ENCODE peak calls at places on chromosomes 4 and X, in five cellular contexts. E is breast epithelium, K is upper lobe of left lung, D is tibial nerve, J is body of pancreas. R is an unnamed sample.
A peak's percentile ranks its signal among the peaks of the same experiment; 100 is the strongest.

GRCh38 chr4:166816901-166817300 is 417.4 kb downstream of the SPOCK3 start:
- DNase-seq in E (no peak), K (no peak), D (no peak), J (peak; percentile 49), R (peak; percentile 7)

GRCh38 chrX:74015379-74016019 is 288.5 kb upstream of the ZCCHC13 start:
- DNase-seq in E (no peak), K (no peak), D (peak; percentile 18), J (peak; percentile 65), R (peak; percentile 64)

GRCh38 chr4:156638332-156638731 is 333.3 kb downstream of the PDGFC start:
- DNase-seq in E (no peak), K (no peak), D (no peak), J (no peak), R (no peak)

GRCh38 chrX:148874621-148875020 is 374.2 kb downstream of the AFF2 start:
- DNase-seq in E (no peak), K (no peak), D (no peak), J (no peak), R (no peak)

GRCh38 chr4:78706302-78706701 is 69.8 kb upstream of the BMP2K start:
- DNase-seq in E (no peak), K (no peak), D (no peak), J (no peak), R (no peak)

GRCh38 chr4:161197912-161198311 is 965.9 kb downstream of the FSTL5 start:
- DNase-seq in E (no peak), K (no peak), D (no peak), J (no peak), R (no peak)

GRCh38 chr4:75555294-75556164 is at the start of gene ODAPH:
- DNase-seq in E (no peak), K (no peak), D (no peak), J (no peak), R (no peak)

GRCh38 chr4:56611501-56611900 is 69.6 kb downstream of the HOPX start:
- DNase-seq in E (no peak), K (no peak), D (no peak), J (no peak), R (no peak)

GRCh38 chr4:54165438-54165837 is 63.7 kb upstream of the PDGFRA start:
- DNase-seq in E (no peak), K (no peak), D (no peak), J (peak; percentile 12), R (no peak)

GRCh38 chrX:45801554-45801953 is 600.9 kb upstream of the DIPK2B start:
- DNase-seq in E (no peak), K (no peak), D (no peak), J (no peak), R (no peak)

GRCh38 chrX:68878977-68879376 is 50.2 kb downstream of the EFNB1 start:
- DNase-seq in E (no peak), K (no peak), D (no peak), J (no peak), R (no peak)

GRCh38 chr4:7539186-7539585 is 104.5 kb upstream of the PSAPL1 start:
- DNase-seq in E (no peak), K (no peak), D (no peak), J (no peak), R (no peak)

GRCh38 chrX:103817502-103817901 is 14.6 kb downstream of the RAB9B start:
- DNase-seq in E (no peak), K (no peak), D (no peak), J (peak; percentile 12), R (peak; percentile 20)

GRCh38 chr4:72568959-72569718 is at the start of gene ADAMTS3:
- DNase-seq in E (peak; percentile 53), K (peak; percentile 89), D (no peak), J (peak; percentile 52), R (peak; percentile 77)

GRCh38 chr4:30962949-30963348 is 242.8 kb downstream of the PCDH7 start:
- DNase-seq in E (no peak), K (no peak), D (no peak), J (no peak), R (no peak)

GRCh38 chr4:34261799-34262314 is 1982.5 kb downstream of the ARAP2 start:
- DNase-seq in E (no peak), K (no peak), D (no peak), J (no peak), R (no peak)

GRCh38 chrX:1165535-1166196 is 46.8 kb downstream of the CRLF2 start:
- DNase-seq in E (peak; percentile 51), K (no peak), D (no peak), J (no peak), R (peak; percentile 10)

GRCh38 chrX:150456466-150456865 is 93.3 kb downstream of the MAMLD1 start:
- DNase-seq in E (no peak), K (no peak), D (no peak), J (no peak), R (no peak)

GRCh38 chrX:112867570-112867969 is 26.9 kb upstream of the AMOT start:
- DNase-seq in E (no peak), K (no peak), D (no peak), J (no peak), R (no peak)

GRCh38 chr4:138216272-138216867 is 25.8 kb downstream of the SLC7A11 start:
- DNase-seq in E (no peak), K (no peak), D (no peak), J (no peak), R (no peak)

GRCh38 chrX:108139303-108139702 is 47.7 kb downstream of the ATG4A start:
- DNase-seq in E (no peak), K (no peak), D (no peak), J (no peak), R (no peak)

GRCh38 chr4:94856030-94856429 is 98.3 kb downstream of the BMPR1B start:
- DNase-seq in E (no peak), K (no peak), D (no peak), J (no peak), R (no peak)

GRCh38 chrX:85084770-85085393 is 81.2 kb downstream of the APOOL start:
- DNase-seq in E (no peak), K (no peak), D (no peak), J (peak; percentile 3), R (no peak)

GRCh38 chr4:94603170-94603747 is 151.5 kb downstream of the PDLIM5 start:
- DNase-seq in E (no peak), K (no peak), D (no peak), J (no peak), R (no peak)

GRCh38 chr4:158255727-158256324 is 45.5 kb downstream of the TMEM144 start:
- DNase-seq in E (no peak), K (no peak), D (no peak), J (peak; percentile 18), R (no peak)

GRCh38 chr4:15213415-15213814 is 211.1 kb downstream of the CPEB2 start:
- DNase-seq in E (no peak), K (no peak), D (no peak), J (no peak), R (no peak)

GRCh38 chr4:151599876-151600275 is 160.9 kb downstream of the GATB start:
- DNase-seq in E (no peak), K (no peak), D (no peak), J (no peak), R (no peak)

GRCh38 chr4:48093949-48094550 is 40.0 kb downstream of the TXK start:
- DNase-seq in E (no peak), K (no peak), D (no peak), J (peak; percentile 41), R (peak; percentile 70)

GRCh38 chr4:109801099-109801789 is 555 bp downstream of the CFI start:
- DNase-seq in E (no peak), K (no peak), D (no peak), J (no peak), R (no peak)

GRCh38 chr4:4327652-4328121 is 37.6 kb downstream of the ZBTB49 start:
- DNase-seq in E (peak; percentile 20), K (peak; percentile 52), D (no peak), J (peak; percentile 15), R (peak; percentile 31)

DNA sequence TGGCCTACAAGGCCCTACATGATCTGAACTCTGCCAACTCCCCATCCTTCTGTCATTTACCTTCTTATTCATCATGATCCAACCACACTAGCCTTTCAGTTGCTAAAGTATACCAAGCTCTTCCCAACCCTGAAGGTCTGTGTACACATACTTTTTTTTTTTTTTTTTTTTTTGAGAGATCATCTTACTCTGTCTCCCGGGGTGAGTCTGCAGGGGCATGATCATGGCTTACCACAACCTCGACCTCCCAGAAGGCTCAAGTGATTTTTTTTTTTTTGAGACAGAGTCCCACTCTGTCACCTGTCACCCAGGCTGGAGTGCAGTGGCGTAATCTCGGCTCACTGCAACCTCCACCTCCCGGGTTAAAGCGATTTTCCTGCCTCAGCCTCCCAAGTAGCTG is 5.9 kb upstream of the UTP14A start:
- DNase-seq in E (no peak), K (no peak), D (no peak), J (no peak), R (no peak)
- H3K4me3 ChIP-seq in E (no peak overlapping the region), K (no peak overlapping the region), D (no peak overlapping the region), J (no peak overlapping the region), R (no peak overlapping the region)

GRCh38 chr4:41143721-41144379 is 70.5 kb downstream of the APBB2 start:
- DNase-seq in E (no peak), K (no peak), D (no peak), J (no peak), R (no peak)
- H3K4me1 ChIP-seq in E (peaks cover 14% of the 10 kb centered on the region), K (peaks cover 22% of the 10 kb centered on the region), D (peaks cover 56% of the 10 kb centered on the region), J (peaks cover 42% of the 10 kb centered on the region), R (peaks cover 37% of the 10 kb centered on the region)

GRCh38 chr4:51844157-51845054 is 1.5 kb downstream of the DCUN1D4 start:
- DNase-seq in E (peak; percentile 92), K (peak; percentile 97), D (peak; percentile 89), J (peak; percentile 94), R (peak; percentile 98)

GRCh38 chr4:51845055-51845426 is 2.1 kb downstream of the DCUN1D4 start:
- DNase-seq in E (no peak), K (no peak), D (no peak), J (no peak), R (no peak)

GRCh38 chr4:51842167-51842553 is 793 bp upstream of the DCUN1D4 start:
- DNase-seq in E (no peak), K (no peak), D (no peak), J (peak; percentile 10), R (peak; percentile 39)

GRCh38 chr4:51842554-51843308 is at the start of gene DCUN1D4:
- DNase-seq in E (peak; percentile 99), K (peak; percentile 100), D (peak; percentile 100), J (peak; percentile 100), R (peak; percentile 100)

DNA sequence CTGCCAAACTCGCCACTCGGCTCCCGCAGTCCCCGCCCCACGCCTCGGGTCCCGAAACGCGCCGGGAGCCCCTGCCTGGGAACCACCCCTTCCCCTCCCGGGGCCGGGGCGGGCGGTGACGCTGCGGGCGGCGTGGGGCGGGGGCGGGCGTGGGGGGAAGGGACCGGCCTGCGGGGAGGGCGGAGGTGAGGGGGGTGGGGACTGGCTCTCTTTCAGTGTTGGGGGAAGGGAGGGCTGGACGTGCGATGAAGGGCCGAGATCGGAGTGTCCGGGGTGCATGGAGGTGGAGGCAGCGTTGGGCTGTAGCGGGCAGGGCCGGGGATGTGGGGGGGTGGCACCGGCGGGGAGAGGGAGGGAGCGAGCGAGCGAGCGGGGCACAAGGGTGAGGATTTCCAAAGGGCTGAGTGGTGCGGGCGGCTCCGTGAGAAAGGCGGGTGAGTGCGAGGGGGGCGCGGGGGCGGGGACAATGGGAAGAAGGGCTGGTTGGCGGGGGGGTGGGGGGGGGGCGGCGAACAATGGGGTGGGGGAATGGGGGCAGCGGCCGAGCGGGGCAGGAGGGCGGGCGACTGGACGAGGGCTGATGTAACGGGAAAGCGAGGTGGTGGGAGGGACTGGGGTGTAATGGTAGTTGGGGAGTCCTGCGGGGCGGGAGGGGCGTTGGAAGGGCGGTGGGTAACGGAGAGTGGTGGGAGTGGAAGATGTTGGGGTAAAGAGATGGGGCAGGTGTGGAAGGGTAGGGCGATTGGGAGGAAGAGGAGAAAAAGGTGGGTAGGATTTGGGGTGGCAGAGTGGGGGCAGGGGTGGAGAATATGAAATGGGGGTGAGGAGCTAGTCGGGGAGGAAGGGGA is 580 bp downstream of the DCUN1D4 start:
- DNase-seq in E (peak; percentile 64), K (peak; percentile 93), D (peak; percentile 53), J (peak; percentile 67), R (peak; percentile 86)
- TF ChIP-seq POLR2A in E (no peak), K (no peak), D (no peak), J (no peak), R (no peak)

GRCh38 chr4:85807247-85807915 is 332.4 kb downstream of the ARHGAP24 start:
- DNase-seq in E (no peak), K (no peak), D (no peak), J (peak; percentile 3), R (no peak)
- H3K4me3 ChIP-seq in E (no peak overlapping the region), K (no peak overlapping the region), D (no peak overlapping the region), J (no peak overlapping the region), R (no peak overlapping the region)

R was measured in adrenal gland.